ENCODE peak calls at places on chromosomes 6 and 20, in four cellular contexts. V is left lung, Y is upper lobe of right lung, C is heart left ventricle. U is an unnamed sample.

GRCh38 chr6:161418458-161418945 is 144.6 kb upstream of the AGPAT4 start:
- DNase-seq in V (no peak), Y (no peak), C (no peak), U (no peak)

GRCh38 chr20:22512911-22513489 is 71.4 kb downstream of the FOXA2 start:
- DNase-seq in V (no peak), Y (no peak), C (no peak), U (no peak)

GRCh38 chr6:125961117-125961516 is 4.5 kb downstream of the HINT3 start:
- DNase-seq in V (no peak), Y (no peak), C (no peak), U (no peak)

GRCh38 chr6:93210908-93211307 is 208.5 kb downstream of the EPHA7 start:
- DNase-seq in V (no peak), Y (no peak), C (no peak), U (no peak)

GRCh38 chr6:153965996-153966395 is 73.0 kb upstream of the OPRM1 start:
- DNase-seq in V (no peak), Y (no peak), C (no peak), U (no peak)

GRCh38 chr6:166540631-166541331 is 45.7 kb downstream of the RAMACL start:
- DNase-seq in V (no peak), Y (no peak), C (no peak), U (no peak)

GRCh38 chr6:48290595-48290994 is 179.6 kb upstream of the PTCHD4 start:
- DNase-seq in V (no peak), Y (no peak), C (no peak), U (no peak)

GRCh38 chr20:25042531-25043498 is 15.1 kb downstream of the ACSS1 start:
- DNase-seq in V (peak; percentile 85), Y (peak; percentile 91), C (peak; percentile 84), U (no peak)

GRCh38 chr20:859661-860294 is 26.3 kb downstream of the FAM110A start:
- DNase-seq in V (no peak), Y (no peak), C (no peak), U (no peak)

GRCh38 chr6:129936329-129937165 is 75.4 kb upstream of the TMEM244 start:
- DNase-seq in V (no peak), Y (no peak), C (no peak), U (no peak)

GRCh38 chr6:140460267-140460666 is 1085.8 kb upstream of the CITED2 start:
- DNase-seq in V (no peak), Y (no peak), C (no peak), U (no peak)

GRCh38 chr6:140464720-140465119 is 1090.3 kb upstream of the CITED2 start:
- DNase-seq in V (no peak), Y (no peak), C (no peak), U (no peak)

GRCh38 chr6:140463312-140463710 is 1088.9 kb upstream of the CITED2 start:
- DNase-seq in V (no peak), Y (no peak), C (no peak), U (no peak)

DNA sequence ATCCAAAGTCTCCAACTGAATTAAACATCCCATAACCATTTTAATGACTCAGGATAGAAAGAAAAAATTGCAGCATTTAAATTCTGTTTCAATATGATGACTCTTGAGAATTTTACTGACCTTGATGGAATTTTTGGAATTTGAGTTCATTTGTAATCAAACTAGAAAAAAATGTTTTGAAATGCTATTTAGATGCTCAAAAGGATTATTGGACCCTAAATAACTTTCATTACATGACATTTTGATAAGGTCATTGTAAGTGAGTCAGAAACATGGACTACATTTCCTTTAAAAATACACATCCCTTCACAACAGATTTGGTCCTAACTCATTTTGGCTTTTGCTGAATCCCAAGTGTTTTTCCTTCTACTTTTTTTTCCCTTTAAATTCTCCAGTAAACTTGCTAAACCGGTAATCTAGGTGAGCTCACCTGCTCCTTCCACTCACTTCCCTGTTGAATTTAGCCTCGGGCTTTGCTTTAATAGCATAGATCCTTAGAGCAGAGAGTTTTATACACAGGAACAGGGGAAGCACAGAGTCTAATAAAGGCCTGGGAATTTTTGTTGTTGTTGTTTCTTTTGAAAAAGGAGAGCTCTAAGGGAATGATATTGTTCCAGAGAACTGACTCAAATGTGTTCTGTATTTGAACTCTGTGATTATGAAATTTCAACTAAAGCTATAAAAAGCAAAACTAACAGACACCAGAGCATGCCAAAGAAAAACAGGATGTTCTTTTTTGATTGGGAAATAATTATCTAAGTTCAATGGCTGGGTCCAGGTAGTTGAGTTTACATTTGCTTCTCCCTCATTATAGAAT is 1088.3 kb upstream of the CITED2 start:
- DNase-seq in V (no peak), Y (no peak), C (no peak), U (no peak)
- H3K27ac ChIP-seq in V (no peak overlapping the region), Y (peak overlapping the region; percentile 77), C (peak overlapping the region; percentile 65), U (peak overlapping the region; percentile 56)

GRCh38 chr20:15346657-15347280 is 1009.4 kb upstream of the FLRT3 start:
- DNase-seq in V (no peak), Y (no peak), C (no peak), U (no peak)
- H3K36me3 ChIP-seq in V (no peaks in the 10 kb centered on the region), Y (no peaks in the 10 kb centered on the region), C (no peaks in the 10 kb centered on the region), U (no peaks in the 10 kb centered on the region)

GRCh38 chr6:98653171-98653570 is 181.2 kb upstream of the POU3F2 start:
- DNase-seq in V (no peak), Y (no peak), C (no peak), U (no peak)
- H3K27ac ChIP-seq in V (no peak overlapping the region), Y (no peak overlapping the region), C (no peak overlapping the region), U (no peak overlapping the region)

GRCh38 chr20:3910868-3911267 is 21.7 kb downstream of the PANK2 start:
- DNase-seq in V (no peak), Y (no peak), C (no peak), U (no peak)
- H3K36me3 ChIP-seq in V (peaks cover 6% of the 10 kb centered on the region), Y (peaks cover 81% of the 10 kb centered on the region), C (peaks cover 84% of the 10 kb centered on the region), U (peaks cover 59% of the 10 kb centered on the region)

GRCh38 chr20:47456041-47456537 is 45.6 kb upstream of the NCOA3 start:
- DNase-seq in V (no peak), Y (no peak), C (no peak), U (no peak)
- H3K27ac ChIP-seq in V (no peak overlapping the region), Y (peak overlapping the region; percentile 61), C (no peak overlapping the region), U (peak overlapping the region; percentile 29)

GRCh38 chr6:17673543-17674254 is 33.0 kb downstream of the NUP153 start:
- DNase-seq in V (no peak), Y (no peak), C (no peak), U (no peak)
- H3K36me3 ChIP-seq in V (no peaks in the 10 kb centered on the region), Y (peaks cover 59% of the 10 kb centered on the region), C (peaks cover 68% of the 10 kb centered on the region), U (peaks cover 66% of the 10 kb centered on the region)

GRCh38 chr6:24933266-24933665 is 2.5 kb downstream of the RIPOR2 start:
- DNase-seq in V (no peak), Y (no peak), C (no peak), U (no peak)

GRCh38 chr6:24931752-24932691 is 3.7 kb downstream of the RIPOR2 start:
- DNase-seq in V (no peak), Y (no peak), C (no peak), U (no peak)

GRCh38 chr6:24931296-24931695 is 4.5 kb downstream of the RIPOR2 start:
- DNase-seq in V (no peak), Y (no peak), C (no peak), U (no peak)

GRCh38 chr6:24933868-24934401 is 1.8 kb downstream of the RIPOR2 start:
- DNase-seq in V (no peak), Y (no peak), C (no peak), U (no peak)

DNA sequence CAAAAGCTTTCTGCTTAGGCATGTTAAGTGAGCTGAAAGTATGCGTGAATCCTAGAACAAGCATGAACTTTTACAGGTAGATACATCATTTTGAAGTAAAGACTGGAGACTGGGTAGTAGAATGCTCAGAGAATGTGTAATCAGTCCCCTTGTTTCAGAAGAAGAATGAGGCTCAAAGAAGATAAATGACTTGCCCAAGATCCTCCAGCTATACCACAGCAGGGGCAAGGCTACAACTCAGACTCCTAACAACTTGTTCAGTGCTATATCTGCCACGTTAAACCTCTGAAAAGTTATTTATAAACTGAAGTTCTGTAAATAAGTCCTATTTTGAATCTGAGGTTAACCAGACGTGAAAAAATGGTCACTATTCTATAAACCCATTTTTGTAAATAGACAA is 2.9 kb downstream of the RIPOR2 start:
- DNase-seq in V (no peak), Y (no peak), C (no peak), U (no peak)
- H3K27ac ChIP-seq in V (peak overlapping the region; percentile 93), Y (no peak overlapping the region), C (no peak overlapping the region), U (no peak overlapping the region)

U was measured in suprapubic skin.